ENCODE peak calls at places on chromosome 9, in eight cellular contexts. K is CMK; C is Caki2; P is fibroblast of lung; X is stimulated activated CD8-positive, alpha-beta memory T cell treated with anti-CD3 and anti-CD28 coated beads, Interleukin-2, amount 100 ng/mL, for 1 hour; U is putamen; T is endothelial cell; N is esophagus squamous epithelium. H is an unnamed sample.

GRCh38 chr9:16207161-16207560 is 654.3 kb downstream of the CCDC171 start:
- DNase-seq in N (no peak), T (peak), X (no peak), U (no peak), C (no peak), P (peak), K (no peak), H (no peak)

GRCh38 chr9:125433461-125434001 is 171.9 kb downstream of the GAPVD1 start:
- DNase-seq in U (no peak), C (no peak), K (no peak), T (no peak), P (no peak), N (no peak), X (no peak), H (no peak)

GRCh38 chr9:5884191-5884590 is 6.5 kb upstream of the MLANA start:
- DNase-seq in X (no peak), P (peak), N (no peak), C (no peak), T (no peak), K (no peak), U (no peak), H (no peak)

GRCh38 chr9:123131258-123131657 is 97.8 kb downstream of the GPR21 start:
- DNase-seq in U (no peak), N (no peak), P (peak), K (no peak), T (no peak), X (no peak), C (no peak), H (no peak)

GRCh38 chr9:123360161-123361085 is 4.4 kb downstream of the CRB2 start:
- DNase-seq in N (no peak), K (peak), X (no peak), T (peak), P (no peak), U (no peak), C (peak), H (no peak)

GRCh38 chr9:21711504-21711903 is 90.9 kb upstream of the MTAP start:
- DNase-seq in C (peak), P (peak), X (no peak), N (no peak), T (no peak), K (no peak), U (no peak), H (no peak)

GRCh38 chr9:97830884-97831829 is 21.9 kb upstream of the FOXE1 start:
- DNase-seq in T (no peak), K (no peak), N (no peak), U (no peak), C (peak), P (no peak), X (no peak), H (no peak)

GRCh38 chr9:108270041-108270440 is 585.7 kb downstream of the ACTL7B start:
- DNase-seq in N (no peak), P (peak), T (no peak), X (no peak), U (no peak), K (no peak), C (peak), H (no peak)

GRCh38 chr9:78609471-78609870 is 312.5 kb downstream of the PSAT1 start:
- DNase-seq in P (no peak), U (no peak), N (no peak), C (no peak), X (no peak), T (no peak), K (no peak), H (no peak)

GRCh38 chr9:137465000-137465769 is 6.1 kb upstream of the NSMF start:
- DNase-seq in T (no peak), X (no peak), C (no peak), K (no peak), P (no peak), N (no peak), U (no peak), H (no peak)

GRCh38 chr9:6305954-6306563 is 22.1 kb upstream of the TPD52L3 start:
- DNase-seq in U (peak), C (peak), X (no peak), P (peak), N (no peak), T (no peak), K (no peak), H (no peak)

GRCh38 chr9:5493597-5494511 is 16.5 kb upstream of the PDCD1LG2 start:
- DNase-seq in P (peak), U (no peak), K (no peak), X (no peak), T (no peak), N (no peak), C (peak), H (no peak)

GRCh38 chr9:2662496-2662895 is 40.9 kb downstream of the VLDLR start:
- DNase-seq in N (no peak), P (no peak), C (no peak), X (no peak), T (peak), U (peak), K (no peak), H (peak)

GRCh38 chr9:103713631-103714030 is 380.5 kb upstream of the SMC2 start:
- DNase-seq in T (no peak), N (no peak), P (no peak), X (no peak), U (no peak), K (no peak), C (no peak), H (no peak)

GRCh38 chr9:88808019-88808656 is 183.1 kb upstream of the S1PR3 start:
- DNase-seq in X (no peak), P (no peak), T (no peak), C (no peak), N (no peak), K (no peak), U (no peak), H (no peak)